ENCODE peak calls at places on chromosomes 3 and 15, in ten cellular contexts. E is posterior vena cava; Z is stimulated activated CD8-positive, alpha-beta memory T cell treated with anti-CD3 and anti-CD28 coated beads, Interleukin-4, amount 100 ng/mL, for 4 hours; V is hippocampal formation; F is activated naive CD4-positive, alpha-beta T cell treated with anti-CD3 and anti-CD28 coated beads, Interleukin-2, amount 10 ng/mL, durations not matched to agents 7 days and 5 days; A is GM03348; K is germinal center; D is CD8-positive, alpha-beta T cell; G is activated T-cell treated with anti-CD3 and anti-CD28 coated beads for 4 hours; H is kidney glomerular epithelial cell. M is an unnamed sample.

GRCh38 chr3:12935023-12935860 is 93.9 kb upstream of the RPL32 start:
- DNase-seq in K (no peak), D (no peak), A (no peak), E (no peak), Z (no peak), F (no peak), V (no peak), H (no peak), G (no peak), M (no peak)

GRCh38 chr3:8769088-8769822 is at the start of gene OXTR:
- DNase-seq in A (peak), K (peak), V (peak), G (peak), D (peak), H (peak), Z (no peak), E (peak), F (peak), M (no peak)

GRCh38 chr15:40330368-40330836 is 6.9 kb downstream of the INAFM2 start:
- DNase-seq in E (peak), A (peak), G (no peak), F (no peak), K (no peak), D (no peak), V (no peak), Z (no peak), H (peak), M (no peak)

GRCh38 chr15:48177383-48177874 is 666 bp downstream of the MYEF2 start:
- DNase-seq in Z (no peak), A (peak), E (no peak), F (no peak), D (no peak), V (peak), H (peak), G (no peak), K (peak), M (no peak)

GRCh38 chr3:111548756-111549155 is 6.8 kb downstream of the CD96 start:
- DNase-seq in G (no peak), K (no peak), E (no peak), A (no peak), D (no peak), F (no peak), Z (no peak), V (no peak), H (no peak), M (no peak)

GRCh38 chr15:63236272-63236671 is 41.1 kb upstream of the APH1B start:
- DNase-seq in H (no peak), F (no peak), Z (no peak), K (no peak), E (no peak), D (no peak), V (no peak), A (no peak), G (no peak), M (no peak)

GRCh38 chr3:100263583-100263982 is 2.8 kb downstream of the TBC1D23 start:
- DNase-seq in G (no peak), D (no peak), A (no peak), H (no peak), K (no peak), F (no peak), E (no peak), V (no peak), Z (no peak), M (no peak)

GRCh38 chr15:92409006-92409405 is 15.3 kb downstream of the ST8SIA2 start:
- DNase-seq in H (no peak), K (no peak), D (no peak), E (no peak), V (no peak), Z (no peak), A (no peak), F (no peak), G (no peak), M (no peak)

GRCh38 chr3:47406762-47407149 is 25.9 kb downstream of the PTPN23 start:
- DNase-seq in F (no peak), E (no peak), G (no peak), A (no peak), H (no peak), K (no peak), V (no peak), D (no peak), Z (no peak), M (no peak)

GRCh38 chr15:29596266-29596665 is 226.0 kb downstream of the TJP1 start:
- DNase-seq in K (no peak), H (no peak), E (no peak), F (no peak), G (no peak), A (peak), D (no peak), V (no peak), Z (no peak), M (no peak)

GRCh38 chr15:60004019-60004845 is at the start of gene FOXB1:
- DNase-seq in F (peak), D (no peak), E (no peak), Z (no peak), G (no peak), A (no peak), V (no peak), H (no peak), K (no peak), M (no peak)

GRCh38 chr3:104596551-104596950 is 770.2 kb upstream of the ALCAM start:
- DNase-seq in Z (no peak), G (no peak), F (no peak), V (no peak), D (no peak), K (peak), H (peak), E (no peak), A (peak), M (no peak)

GRCh38 chr15:42275780-42276395 is 2.7 kb upstream of the TMEM87A start:
- DNase-seq in K (no peak), A (no peak), F (no peak), H (no peak), Z (no peak), G (no peak), V (no peak), D (no peak), E (no peak), M (no peak)

GRCh38 chr3:134897391-134898131 is 102.5 kb downstream of the EPHB1 start:
- DNase-seq in K (no peak), Z (no peak), V (no peak), G (no peak), D (no peak), H (no peak), E (no peak), A (no peak), F (no peak), M (no peak)

GRCh38 chr15:97061392-97061791 is 730.9 kb downstream of the NR2F2 start:
- DNase-seq in E (no peak), F (no peak), G (no peak), V (no peak), A (no peak), Z (no peak), K (no peak), H (no peak), D (no peak), M (no peak)

GRCh38 chr3:182597621-182598041 is 195.7 kb upstream of the ATP11B start:
- DNase-seq in E (no peak), Z (no peak), G (no peak), F (no peak), V (no peak), K (no peak), H (no peak), D (no peak), A (no peak), M (no peak)

GRCh38 chr3:54538346-54538745 is 389.5 kb downstream of the LRTM1 start:
- DNase-seq in E (no peak), H (no peak), G (no peak), V (no peak), D (no peak), A (no peak), Z (no peak), K (no peak), F (no peak), M (no peak)

M was measured in chondrocyte.